ENCODE peak calls at places on chromosomes 4 and X, in five cellular contexts. One of them, this sample, is unnamed. For H3K4me1, the result is how much of the 10 kb centered on the place peaks cover.

GRCh38 chrX:50117477-50117876 is 83.3 kb downstream of the AKAP4 start:
- DNase-seq in PC-9: no peak
- DNase-seq in tibial artery: no peak
- DNase-seq in pancreas: no peak
- DNase-seq in Peyer's patch: no peak
- DNase-seq in this sample: no peak

GRCh38 chr4:183960021-183960420 is 54.9 kb downstream of the STOX2 start:
- DNase-seq in PC-9: no peak
- DNase-seq in tibial artery: no peak
- DNase-seq in pancreas: peak
- DNase-seq in Peyer's patch: no peak
- DNase-seq in this sample: peak

GRCh38 chr4:6338175-6338950 is 68.7 kb downstream of the WFS1 start:
- DNase-seq in PC-9: no peak
- DNase-seq in tibial artery: no peak
- DNase-seq in pancreas: no peak
- DNase-seq in Peyer's patch: no peak
- DNase-seq in this sample: no peak

GRCh38 chr4:15947684-15948083 is 9.1 kb upstream of the FGFBP1 start:
- DNase-seq in PC-9: no peak
- DNase-seq in tibial artery: no peak
- DNase-seq in pancreas: no peak
- DNase-seq in Peyer's patch: no peak
- DNase-seq in this sample: no peak

GRCh38 chrX:54492340-54492739 is 3.7 kb downstream of the FGD1 start:
- DNase-seq in PC-9: no peak
- DNase-seq in tibial artery: peak
- DNase-seq in pancreas: no peak
- DNase-seq in Peyer's patch: no peak
- DNase-seq in this sample: no peak

GRCh38 chr4:110898290-110898689 is 275.4 kb upstream of the PITX2 start:
- DNase-seq in PC-9: no peak
- DNase-seq in tibial artery: no peak
- DNase-seq in pancreas: no peak
- DNase-seq in Peyer's patch: no peak
- DNase-seq in this sample: peak

GRCh38 chrX:68018248-68019203 is 414.8 kb downstream of the OPHN1 start:
- DNase-seq in PC-9: peak
- DNase-seq in tibial artery: no peak
- DNase-seq in pancreas: no peak
- DNase-seq in Peyer's patch: no peak
- DNase-seq in this sample: peak

GRCh38 chr4:89765966-89766365 is 71.0 kb downstream of the SNCA start:
- DNase-seq in PC-9: no peak
- DNase-seq in tibial artery: no peak
- DNase-seq in pancreas: no peak
- DNase-seq in Peyer's patch: no peak
- DNase-seq in this sample: no peak

GRCh38 chr4:175542787-175543186 is 269.3 kb downstream of the GPM6A start:
- DNase-seq in PC-9: no peak
- DNase-seq in tibial artery: no peak
- DNase-seq in pancreas: no peak
- DNase-seq in Peyer's patch: no peak
- DNase-seq in this sample: no peak

GRCh38 chrX:40406330-40406859 is 174.4 kb upstream of the ATP6AP2 start:
- DNase-seq in PC-9: no peak
- DNase-seq in tibial artery: no peak
- DNase-seq in pancreas: no peak
- DNase-seq in Peyer's patch: no peak
- DNase-seq in this sample: no peak

GRCh38 chr4:143225167-143225566 is 40.5 kb downstream of the USP38 start:
- DNase-seq in PC-9: no peak
- DNase-seq in tibial artery: no peak
- DNase-seq in pancreas: no peak
- DNase-seq in Peyer's patch: no peak
- DNase-seq in this sample: peak

GRCh38 chrX:19829817-19830216 is 57.6 kb downstream of the SH3KBP1 start:
- DNase-seq in PC-9: no peak
- DNase-seq in tibial artery: no peak
- DNase-seq in pancreas: no peak
- DNase-seq in Peyer's patch: no peak
- DNase-seq in this sample: no peak

GRCh38 chr4:78059524-78059889 is 2.4 kb downstream of the FRAS1 start:
- DNase-seq in PC-9: peak
- DNase-seq in tibial artery: no peak
- DNase-seq in pancreas: peak
- DNase-seq in Peyer's patch: no peak
- DNase-seq in this sample: peak

GRCh38 chr4:78951862-78952472 is 12.7 kb upstream of the PAQR3 start:
- DNase-seq in PC-9: no peak
- DNase-seq in tibial artery: no peak
- DNase-seq in pancreas: no peak
- DNase-seq in Peyer's patch: no peak
- DNase-seq in this sample: peak

GRCh38 chr4:101346312-101346561 is 1.1 kb downstream of the PPP3CA start:
- DNase-seq in PC-9: no peak
- DNase-seq in tibial artery: no peak
- DNase-seq in pancreas: no peak
- DNase-seq in Peyer's patch: peak
- DNase-seq in this sample: no peak

GRCh38 chr4:182827166-182827565 is 90.0 kb downstream of the DCTD start:
- DNase-seq in PC-9: no peak
- DNase-seq in tibial artery: peak
- DNase-seq in pancreas: no peak
- DNase-seq in Peyer's patch: no peak
- DNase-seq in this sample: no peak

GRCh38 chr4:166012129-166013078 is 139.4 kb downstream of the TLL1 start:
- DNase-seq in PC-9: no peak
- DNase-seq in tibial artery: no peak
- DNase-seq in pancreas: no peak
- DNase-seq in Peyer's patch: no peak
- DNase-seq in this sample: no peak

GRCh38 chrX:47992093-47992375 is 11.8 kb downstream of the ZNF182 start:
- DNase-seq in PC-9: no peak
- DNase-seq in tibial artery: no peak
- DNase-seq in pancreas: no peak
- DNase-seq in Peyer's patch: no peak
- DNase-seq in this sample: no peak

GRCh38 chr4:91147067-91147466 is 1019.9 kb downstream of the CCSER1 start:
- DNase-seq in PC-9: no peak
- DNase-seq in tibial artery: no peak
- DNase-seq in pancreas: no peak
- DNase-seq in Peyer's patch: no peak
- DNase-seq in this sample: no peak

GRCh38 chr4:36292551-36293188 is 11.3 kb downstream of the DTHD1 start:
- DNase-seq in PC-9: no peak
- DNase-seq in tibial artery: no peak
- DNase-seq in pancreas: no peak
- DNase-seq in Peyer's patch: no peak
- DNase-seq in this sample: no peak

GRCh38 chr4:151573945-151574344 is 165.0 kb downstream of the FHIP1A start:
- DNase-seq in PC-9: no peak
- DNase-seq in tibial artery: no peak
- DNase-seq in pancreas: no peak
- DNase-seq in Peyer's patch: no peak
- DNase-seq in this sample: peak

GRCh38 chr4:124203613-124204284 is 508.8 kb downstream of the ANKRD50 start:
- DNase-seq in PC-9: no peak
- DNase-seq in tibial artery: no peak
- DNase-seq in pancreas: no peak
- DNase-seq in Peyer's patch: no peak
- DNase-seq in this sample: no peak

GRCh38 chr4:13865871-13866669 is 238.5 kb upstream of the BOD1L1 start:
- DNase-seq in PC-9: no peak
- DNase-seq in tibial artery: no peak
- DNase-seq in pancreas: no peak
- DNase-seq in Peyer's patch: no peak
- DNase-seq in this sample: no peak

GRCh38 chrX:30308263-30309138 is 689 bp downstream of the NR0B1 start:
- DNase-seq in PC-9: peak
- DNase-seq in tibial artery: no peak
- DNase-seq in pancreas: no peak
- DNase-seq in Peyer's patch: no peak
- DNase-seq in this sample: no peak

GRCh38 chr4:146165840-146166239 is 9.7 kb upstream of the LSM6 start:
- DNase-seq in PC-9: peak
- DNase-seq in tibial artery: no peak
- DNase-seq in pancreas: no peak
- DNase-seq in Peyer's patch: no peak
- DNase-seq in this sample: no peak

GRCh38 chrX:15334561-15334960 is 762 bp downstream of the PIGA start:
- DNase-seq in PC-9: peak
- DNase-seq in tibial artery: no peak
- DNase-seq in pancreas: peak
- DNase-seq in Peyer's patch: no peak
- DNase-seq in this sample: no peak

GRCh38 chr4:94181815-94182214 is 25.9 kb upstream of the SMARCAD1 start:
- DNase-seq in PC-9: no peak
- DNase-seq in tibial artery: no peak
- DNase-seq in pancreas: no peak
- DNase-seq in Peyer's patch: no peak
- DNase-seq in this sample: no peak

GRCh38 chr4:165540206-165540865 is 161.5 kb downstream of the CPE start:
- DNase-seq in PC-9: no peak
- DNase-seq in tibial artery: no peak
- DNase-seq in pancreas: no peak
- DNase-seq in Peyer's patch: no peak
- DNase-seq in this sample: no peak

GRCh38 chrX:154002215-154002719 is 17.4 kb downstream of the IRAK1 start:
- DNase-seq in PC-9: peak
- DNase-seq in tibial artery: no peak
- DNase-seq in pancreas: no peak
- DNase-seq in Peyer's patch: peak
- DNase-seq in this sample: peak

GRCh38 chr4:46270986-46271596 is 118.8 kb downstream of the GABRA2 start:
- DNase-seq in PC-9: no peak
- DNase-seq in tibial artery: no peak
- DNase-seq in pancreas: no peak
- DNase-seq in Peyer's patch: no peak
- DNase-seq in this sample: no peak

GRCh38 chrX:153158319-153158718 is 20.8 kb upstream of the MAGEA1 start:
- DNase-seq in PC-9: no peak
- DNase-seq in tibial artery: no peak
- DNase-seq in pancreas: no peak
- DNase-seq in Peyer's patch: no peak
- DNase-seq in this sample: no peak

GRCh38 chr4:169658970-169659735 is 38.8 kb downstream of the CLCN3 start:
- DNase-seq in PC-9: no peak
- DNase-seq in tibial artery: no peak
- DNase-seq in pancreas: no peak
- DNase-seq in Peyer's patch: no peak
- DNase-seq in this sample: no peak

GRCh38 chr4:86306816-86307215 is 53.0 kb downstream of the MAPK10 start:
- DNase-seq in PC-9: no peak
- DNase-seq in tibial artery: no peak
- DNase-seq in pancreas: no peak
- DNase-seq in Peyer's patch: no peak
- DNase-seq in this sample: no peak

GRCh38 chrX:15751160-15751819 is 13.2 kb downstream of the CA5B start:
- DNase-seq in PC-9: no peak
- DNase-seq in tibial artery: no peak
- DNase-seq in pancreas: no peak
- DNase-seq in Peyer's patch: no peak
- DNase-seq in this sample: no peak

GRCh38 chr4:39655206-39655605 is 16.5 kb upstream of the SMIM14 start:
- DNase-seq in PC-9: no peak
- DNase-seq in tibial artery: no peak
- DNase-seq in pancreas: no peak
- DNase-seq in Peyer's patch: no peak
- DNase-seq in this sample: no peak

GRCh38 chr4:15799703-15800102 is 21.6 kb downstream of the CD38 start:
- DNase-seq in PC-9: no peak
- DNase-seq in tibial artery: no peak
- DNase-seq in pancreas: no peak
- DNase-seq in Peyer's patch: no peak
- DNase-seq in this sample: no peak

GRCh38 chr4:8383451-8384160 is 56.9 kb downstream of the ACOX3 start:
- DNase-seq in PC-9: no peak
- DNase-seq in tibial artery: no peak
- DNase-seq in pancreas: no peak
- DNase-seq in Peyer's patch: no peak
- DNase-seq in this sample: peak

GRCh38 chr4:8381814-8382581 is 58.5 kb downstream of the ACOX3 start:
- DNase-seq in PC-9: no peak
- DNase-seq in tibial artery: no peak
- DNase-seq in pancreas: no peak
- DNase-seq in Peyer's patch: no peak
- DNase-seq in this sample: no peak

GRCh38 chr4:8385106-8385505 is 55.4 kb downstream of the ACOX3 start:
- DNase-seq in PC-9: no peak
- DNase-seq in tibial artery: no peak
- DNase-seq in pancreas: no peak
- DNase-seq in Peyer's patch: no peak
- DNase-seq in this sample: peak

GRCh38 chr4:8384397-8385060 is 56.0 kb downstream of the ACOX3 start:
- DNase-seq in PC-9: no peak
- DNase-seq in tibial artery: no peak
- DNase-seq in pancreas: no peak
- DNase-seq in Peyer's patch: no peak
- DNase-seq in this sample: no peak

GRCh38 chr4:8383016-8383415 is 57.5 kb downstream of the ACOX3 start:
- DNase-seq in PC-9: no peak
- DNase-seq in tibial artery: no peak
- DNase-seq in pancreas: no peak
- DNase-seq in Peyer's patch: no peak
- DNase-seq in this sample: no peak
- H3K4me3 ChIP-seq in PC-9: no peak
- H3K4me3 ChIP-seq in tibial artery: no peak
- H3K4me3 ChIP-seq in pancreas: no peak
- H3K4me3 ChIP-seq in Peyer's patch: no peak
- H3K4me3 ChIP-seq in this sample: no peak

GRCh38 chr4:118680808-118681207 is 4.4 kb upstream of the METTL14 start:
- DNase-seq in PC-9: no peak
- DNase-seq in tibial artery: no peak
- DNase-seq in pancreas: no peak
- DNase-seq in Peyer's patch: no peak
- DNase-seq in this sample: no peak

GRCh38 chr4:118676128-118676527 is 9.1 kb upstream of the METTL14 start:
- DNase-seq in PC-9: no peak
- DNase-seq in tibial artery: no peak
- DNase-seq in pancreas: no peak
- DNase-seq in Peyer's patch: no peak
- DNase-seq in this sample: no peak
- TF ChIP-seq CTCF in PC-9: no peak
- TF ChIP-seq CTCF in tibial artery: no peak
- TF ChIP-seq CTCF in pancreas: no peak
- TF ChIP-seq CTCF in Peyer's patch: no peak
- TF ChIP-seq CTCF in this sample: no peak

GRCh38 chr4:105192910-105193309 is 46.2 kb downstream of the TET2 start:
- DNase-seq in PC-9: no peak
- DNase-seq in tibial artery: no peak
- DNase-seq in pancreas: no peak
- DNase-seq in Peyer's patch: no peak
- DNase-seq in this sample: no peak
- H3K4me1 ChIP-seq in PC-9: under half
- H3K4me1 ChIP-seq in tibial artery: under half
- H3K4me1 ChIP-seq in pancreas: under half
- H3K4me1 ChIP-seq in Peyer's patch: under half
- H3K4me1 ChIP-seq in this sample: under half

GRCh38 chr4:1793940-1794808 is 1.1 kb downstream of the FGFR3 start:
- DNase-seq in PC-9: peak
- DNase-seq in tibial artery: no peak
- DNase-seq in pancreas: no peak
- DNase-seq in Peyer's patch: no peak
- DNase-seq in this sample: peak
- H3K4me3 ChIP-seq in PC-9: no peak
- H3K4me3 ChIP-seq in tibial artery: peak
- H3K4me3 ChIP-seq in pancreas: peak
- H3K4me3 ChIP-seq in Peyer's patch: peak
- H3K4me3 ChIP-seq in this sample: peak

This sample was measured in mucosa of descending colon.